ENCODE peak calls at places on chromosomes 4 and X, in nine cellular contexts. H is kidney epithelial cell, K is ascending aorta, G is bronchial epithelial cell, J is IMR-90, Z is WERI-Rb-1, C is GM13977, X is AG09319, U is HFF-Myc. D is an unnamed sample.

GRCh38 chr4:83010111-83010521 is 507 bp downstream of the LIN54 start:
- DNase-seq in K (no peak), G (peak), J (peak), H (no peak), X (no peak), Z (no peak), C (peak), U (no peak), D (peak)

GRCh38 chrX:136147966-136148365 is 633 bp downstream of the FHL1 start:
- DNase-seq in J (no peak), H (no peak), K (no peak), Z (no peak), C (no peak), X (no peak), G (no peak), U (no peak), D (no peak)

GRCh38 chrX:151762802-151763201 is 28.3 kb downstream of the CNGA2 start:
- DNase-seq in Z (peak), G (no peak), K (no peak), H (no peak), C (no peak), X (no peak), J (no peak), U (no peak), D (no peak)

GRCh38 chr4:14111730-14112171 is 484.2 kb upstream of the BOD1L1 start:
- DNase-seq in K (no peak), X (no peak), C (no peak), G (no peak), U (no peak), J (peak), H (no peak), Z (no peak), D (no peak)

GRCh38 chrX:71252221-71252620 is 1.7 kb downstream of the ZMYM3 start:
- DNase-seq in G (no peak), C (no peak), X (no peak), Z (no peak), U (no peak), K (no peak), J (no peak), H (no peak), D (no peak)

GRCh38 chrX:65723706-65724105 is 56.3 kb downstream of the MSN start:
- DNase-seq in X (no peak), H (no peak), K (no peak), J (peak), Z (no peak), C (peak), U (no peak), G (no peak), D (peak)

GRCh38 chr4:103499094-103499493 is 220.7 kb downstream of the TACR3 start:
- DNase-seq in C (no peak), G (no peak), J (no peak), X (no peak), U (peak), H (no peak), Z (no peak), K (no peak), D (no peak)

GRCh38 chrX:43559643-43560042 is 96.5 kb upstream of the MAOA start:
- DNase-seq in H (no peak), C (no peak), G (peak), J (peak), K (no peak), X (no peak), Z (peak), U (no peak), D (no peak)

GRCh38 chrX:46573896-46574336 is 351 bp downstream of the CHST7 start:
- DNase-seq in X (no peak), C (peak), H (no peak), G (peak), J (peak), U (no peak), Z (peak), K (no peak), D (peak)

GRCh38 chrX:130770615-130771014 is 132.4 kb downstream of the ENOX2 start:
- DNase-seq in U (peak), X (no peak), Z (no peak), K (no peak), H (peak), J (peak), G (peak), C (no peak), D (no peak)

GRCh38 chr4:43394976-43395375 is 502.5 kb downstream of the GRXCR1 start:
- DNase-seq in H (no peak), K (no peak), Z (no peak), C (no peak), J (peak), X (no peak), U (peak), G (peak), D (no peak)

GRCh38 chr4:147594107-147594506 is 23.1 kb upstream of the TMEM184C start:
- DNase-seq in G (no peak), H (no peak), X (no peak), C (no peak), Z (no peak), K (no peak), U (no peak), J (no peak), D (no peak)
- TF ChIP-seq CTCF in G (no peak), H (no peak), X (no peak), C (no peak), Z (no peak), K (no peak), U (no peak), J (peak), D (no peak)

GRCh38 chr4:186669159-186669720 is 54.4 kb downstream of the FAT1 start:
- DNase-seq in Z (no peak), J (peak), C (no peak), H (no peak), X (peak), U (peak), K (no peak), G (peak), D (no peak)
- TF ChIP-seq CTCF in Z (no peak), J (peak), C (peak), H (peak), X (peak), U (peak), K (peak), G (peak), D (no peak)

DNA sequence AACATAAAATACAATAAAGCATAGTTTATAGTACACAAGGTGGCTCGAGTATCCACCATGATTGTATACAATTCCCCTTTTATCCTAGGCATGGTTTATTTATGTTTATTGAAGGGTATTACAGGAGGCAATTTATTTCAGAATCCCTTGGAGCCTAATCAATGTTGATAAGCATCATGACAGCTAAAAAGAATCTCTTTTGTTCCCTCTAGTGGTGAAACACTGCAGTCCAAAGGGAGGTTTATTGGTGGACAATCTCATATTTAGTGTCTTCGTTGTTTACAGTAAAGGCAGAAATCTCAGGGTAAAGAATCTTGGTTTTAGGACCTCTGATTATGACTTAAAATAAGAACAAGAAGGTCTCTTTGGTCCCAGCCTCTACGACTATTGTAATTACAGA is 1712.5 kb downstream of the C4orf33 start:
- DNase-seq in G (peak), Z (no peak), C (no peak), X (no peak), J (no peak), U (no peak), H (no peak), K (no peak), D (no peak)
- TF ChIP-seq CTCF in G (no peak), Z (peak), C (peak), X (peak), J (peak), U (no peak), H (peak), K (no peak), D (peak)

GRCh38 chr4:105455182-105455581 is 18.7 kb downstream of the PPA2 start:
- DNase-seq in H (no peak), G (no peak), K (no peak), C (no peak), J (no peak), U (no peak), Z (no peak), X (no peak), D (no peak)

GRCh38 chr4:105457997-105458396 is 15.9 kb downstream of the PPA2 start:
- DNase-seq in G (no peak), C (no peak), H (no peak), J (peak), U (no peak), X (no peak), Z (no peak), K (no peak), D (no peak)

GRCh38 chr4:105451346-105451745 is 22.5 kb downstream of the PPA2 start:
- DNase-seq in G (no peak), Z (no peak), H (no peak), K (no peak), X (no peak), C (no peak), U (no peak), J (no peak), D (no peak)

GRCh38 chr4:105455998-105456397 is 17.9 kb downstream of the PPA2 start:
- DNase-seq in Z (no peak), K (no peak), X (no peak), J (no peak), H (no peak), G (no peak), C (no peak), U (no peak), D (no peak)

GRCh38 chr4:105453550-105454201 is 20.2 kb downstream of the PPA2 start:
- DNase-seq in X (no peak), H (no peak), K (no peak), G (peak), C (peak), Z (no peak), U (no peak), J (no peak), D (peak)
- TF ChIP-seq CTCF in X (no peak), H (no peak), K (no peak), G (no peak), C (peak), Z (no peak), U (no peak), J (no peak), D (no peak)

GRCh38 chrX:82219129-82219528 is 1017.2 kb downstream of the SH3BGRL start:
- DNase-seq in Z (no peak), H (no peak), X (no peak), J (no peak), G (no peak), C (no peak), K (no peak), U (no peak), D (no peak)

GRCh38 chrX:82218361-82218760 is 1016.5 kb downstream of the SH3BGRL start:
- DNase-seq in J (peak), Z (no peak), U (no peak), H (no peak), C (peak), K (no peak), G (peak), X (no peak), D (peak)
- TF ChIP-seq CTCF in J (peak), Z (peak), U (no peak), H (no peak), C (peak), K (peak), G (peak), X (peak), D (peak)

GRCh38 chr4:165532976-165533375 is 154.2 kb downstream of the CPE start:
- DNase-seq in H (no peak), K (no peak), J (no peak), U (no peak), X (no peak), C (no peak), G (no peak), Z (no peak), D (no peak)

GRCh38 chr4:165542476-165542875 is 163.7 kb downstream of the CPE start:
- DNase-seq in Z (no peak), X (no peak), J (no peak), H (no peak), G (no peak), K (no peak), U (no peak), C (no peak), D (no peak)

GRCh38 chr4:165540206-165540865 is 161.5 kb downstream of the CPE start:
- DNase-seq in K (no peak), U (no peak), Z (no peak), G (no peak), C (no peak), J (no peak), X (no peak), H (no peak), D (no peak)

GRCh38 chr4:165541773-165542459 is 163.1 kb downstream of the CPE start:
- DNase-seq in C (no peak), X (no peak), G (no peak), Z (no peak), K (no peak), J (no peak), U (no peak), H (no peak), D (no peak)

GRCh38 chr4:165537028-165537648 is 158.3 kb downstream of the CPE start:
- DNase-seq in C (peak), X (peak), U (peak), H (no peak), G (peak), K (no peak), J (peak), Z (peak), D (peak)
- TF ChIP-seq CTCF in C (peak), X (peak), U (peak), H (peak), G (peak), K (peak), J (peak), Z (peak), D (peak)

DNA sequence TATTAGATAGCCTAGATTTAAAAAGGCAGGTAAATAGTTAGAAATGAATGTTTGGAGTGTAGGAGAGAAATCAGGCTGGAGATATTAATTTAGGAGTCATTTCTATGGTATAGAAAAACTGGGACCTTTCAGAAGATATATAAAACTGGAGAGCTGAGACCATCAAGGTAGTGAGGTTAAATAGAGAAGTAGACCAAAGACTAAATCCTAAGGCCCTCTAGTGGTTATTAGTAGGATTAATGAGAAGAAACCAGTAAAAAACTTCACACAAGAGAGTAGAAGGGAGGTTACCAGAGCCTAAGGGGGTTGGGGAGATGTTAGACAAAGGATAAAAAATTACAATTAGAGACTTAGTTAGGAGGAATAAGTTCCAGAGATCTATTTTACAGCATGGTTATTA is 351.0 kb upstream of the SPANXN1 start:
- DNase-seq in H (no peak), C (no peak), K (no peak), J (no peak), G (peak), U (no peak), X (no peak), Z (no peak), D (peak)
- TF ChIP-seq CTCF in H (no peak), C (peak), K (no peak), J (peak), G (no peak), U (no peak), X (no peak), Z (peak), D (no peak)

GRCh38 chr4:113684534-113685091 is 76.9 kb downstream of the CAMK2D start:
- DNase-seq in X (no peak), J (peak), U (no peak), K (peak), H (no peak), G (peak), C (no peak), Z (peak), D (no peak)
- TF ChIP-seq CTCF in X (peak), J (peak), U (peak), K (peak), H (peak), G (peak), C (peak), Z (peak), D (no peak)

DNA sequence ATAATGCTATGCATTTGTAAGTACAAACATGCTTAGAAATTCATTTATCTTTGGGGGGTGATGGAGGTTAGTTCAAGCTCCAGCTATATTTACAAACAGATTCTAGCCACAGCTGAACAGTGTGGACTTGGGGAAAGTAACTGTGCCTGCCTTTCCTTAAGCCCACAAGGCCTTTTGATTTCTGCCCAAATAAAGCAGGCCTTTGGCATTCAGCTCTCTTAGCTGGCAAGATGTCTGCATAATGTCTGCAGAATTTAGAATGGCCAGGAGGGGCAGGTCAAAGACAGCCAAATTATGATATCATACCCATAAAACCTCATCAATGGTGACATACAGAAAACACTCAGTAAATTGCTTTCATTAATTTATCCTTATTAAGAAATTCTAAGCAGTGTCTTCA is 538.6 kb upstream of the NR3C2 start:
- DNase-seq in C (no peak), U (no peak), X (no peak), G (no peak), Z (no peak), J (no peak), H (no peak), K (no peak), D (no peak)
- TF ChIP-seq CTCF in C (no peak), U (no peak), X (no peak), G (no peak), Z (no peak), J (no peak), H (no peak), K (no peak), D (no peak)

GRCh38 chr4:54998991-54999390 is 126.4 kb downstream of the KDR start:
- DNase-seq in K (no peak), G (peak), U (no peak), X (peak), J (peak), C (no peak), Z (no peak), H (no peak), D (no peak)
- TF ChIP-seq CTCF in K (peak), G (peak), U (no peak), X (peak), J (peak), C (no peak), Z (no peak), H (peak), D (no peak)

D was measured in GM13976.